ENCODE peak calls at places on chromosomes 13 and 19, in four cellular contexts. J is breast epithelium, U is cardiac muscle cell, N is A549. Z is an unnamed sample.

GRCh38 chr13:68908879-68909278 is 1198.7 kb upstream of the ATXN8OS start:
- DNase-seq in N (no peak), J (no peak), U (no peak), Z (no peak)

GRCh38 chr13:99895428-99895998 is 76.1 kb downstream of the ZIC5 start:
- DNase-seq in J (no peak), U (peak), N (no peak), Z (no peak)

GRCh38 chr13:73336789-73337188 is 278.0 kb downstream of the KLF5 start:
- DNase-seq in U (no peak), N (no peak), J (no peak), Z (no peak)

GRCh38 chr19:48060381-48060780 is 16.5 kb upstream of the CABP5 start:
- DNase-seq in N (no peak), U (no peak), J (no peak), Z (no peak)

GRCh38 chr19:53989600-53990533 is 1.6 kb upstream of the CACNG6 start:
- DNase-seq in N (peak), U (peak), J (no peak), Z (no peak)

GRCh38 chr19:33677745-33678426 is 56.1 kb downstream of the CHST8 start:
- DNase-seq in N (no peak), J (no peak), U (no peak), Z (peak)

GRCh38 chr19:31838163-31838798 is 489.0 kb upstream of the TSHZ3 start:
- DNase-seq in N (no peak), U (peak), J (peak), Z (no peak)

GRCh38 chr13:76596216-76596615 is 290.0 kb downstream of the KCTD12 start:
- DNase-seq in U (no peak), J (no peak), N (no peak), Z (no peak)

GRCh38 chr13:96172066-96172465 is 82.2 kb downstream of the HS6ST3 start:
- DNase-seq in N (no peak), U (no peak), J (no peak), Z (no peak)

GRCh38 chr19:23778566-23778965 is 19.9 kb upstream of the ZNF681 start:
- DNase-seq in U (no peak), N (no peak), J (no peak), Z (no peak)

GRCh38 chr19:50912727-50913716 is 1.8 kb upstream of the KLK4 start:
- DNase-seq in U (no peak), J (no peak), N (no peak), Z (no peak)
- TF ChIP-seq CTCF in U (no peak), J (no peak), N (no peak), Z (no peak)

GRCh38 chr13:93227906-93228801 is 1.5 kb downstream of the GPC6 start:
- DNase-seq in J (no peak), N (no peak), U (peak), Z (peak)
- TF ChIP-seq CTCF in J (no peak), N (peak), U (peak), Z (peak)

GRCh38 chr13:40341086-40341471 is 325.4 kb downstream of the FOXO1 start:
- DNase-seq in U (peak), J (no peak), N (no peak), Z (no peak)

GRCh38 chr13:40342461-40342860 is 324.0 kb downstream of the FOXO1 start:
- DNase-seq in J (no peak), U (no peak), N (no peak), Z (no peak)

GRCh38 chr13:40338217-40338616 is 328.2 kb downstream of the FOXO1 start:
- DNase-seq in N (no peak), U (no peak), J (no peak), Z (no peak)

GRCh38 chr13:40341501-40341900 is 324.9 kb downstream of the FOXO1 start:
- DNase-seq in U (no peak), J (no peak), N (no peak), Z (no peak)

DNA sequence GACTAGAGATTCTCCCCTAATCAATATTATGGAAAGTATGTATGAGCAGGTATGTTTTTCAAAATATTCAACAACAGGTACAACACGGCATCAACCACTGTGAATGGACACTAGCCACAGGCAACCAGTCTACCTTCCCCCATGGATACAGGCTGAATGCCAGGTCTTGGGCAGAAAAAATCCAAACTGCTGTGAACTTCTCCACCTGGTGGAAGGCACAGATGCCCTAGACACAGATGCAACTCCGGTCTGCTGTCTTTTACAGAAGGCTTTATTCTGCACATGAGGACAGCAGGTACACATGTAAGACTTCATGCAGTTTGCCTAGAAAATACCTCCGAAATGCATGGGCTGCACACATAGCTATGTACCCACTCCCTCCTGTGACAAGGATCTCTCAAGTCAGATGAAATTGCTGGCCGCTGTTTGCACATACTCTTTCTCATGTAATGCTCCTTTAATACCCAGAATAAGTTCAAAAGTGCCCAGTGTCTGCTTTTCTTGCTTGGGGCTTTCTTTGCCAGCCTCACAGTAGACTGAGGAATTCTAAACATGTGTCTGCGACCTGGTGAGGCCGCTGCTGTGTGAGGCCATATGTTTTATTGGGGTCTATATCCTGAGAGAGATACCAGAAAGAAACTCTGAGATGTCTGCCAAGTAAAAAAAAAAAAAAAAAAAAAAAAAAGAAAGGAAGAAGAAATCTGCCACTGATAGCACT is 325.9 kb downstream of the FOXO1 start:
- DNase-seq in U (peak), N (no peak), J (no peak), Z (no peak)
- TF ChIP-seq CTCF in U (no peak), N (no peak), J (no peak), Z (no peak)

GRCh38 chr13:44116562-44117315 is 237.0 kb downstream of the LACC1 start:
- DNase-seq in U (peak), J (no peak), N (no peak), Z (no peak)
- TF ChIP-seq CTCF in U (peak), J (no peak), N (no peak), Z (no peak)

Z was measured in progenitor cell of endocrine pancreas.